ENCODE peak calls at places on chromosome 7, in seven cellular contexts. One of them, this sample, is unnamed.

GRCh38 chr7:115680921-115681320 is 349.6 kb downstream of the TFEC start:
- DNase-seq in GM20000: no peak
- DNase-seq in BJ: no peak
- DNase-seq in breast epithelium: no peak
- DNase-seq in Panc1: no peak
- DNase-seq in LNCaP clone FGC: no peak
- DNase-seq in neural crest cell: no peak
- DNase-seq in this sample: no peak

GRCh38 chr7:47666164-47666862 is 84.4 kb upstream of the TNS3 start:
- DNase-seq in BJ: no peak
- DNase-seq in LNCaP clone FGC: no peak
- DNase-seq in neural crest cell: no peak
- DNase-seq in GM20000: no peak
- DNase-seq in Panc1: no peak
- DNase-seq in breast epithelium: no peak
- DNase-seq in this sample: no peak

GRCh38 chr7:116139007-116139406 is 71.3 kb upstream of the TES start:
- DNase-seq in BJ: no peak
- DNase-seq in LNCaP clone FGC: no peak
- DNase-seq in GM20000: no peak
- DNase-seq in breast epithelium: no peak
- DNase-seq in neural crest cell: peak
- DNase-seq in Panc1: no peak
- DNase-seq in this sample: no peak

GRCh38 chr7:55065079-55065478 is 46.3 kb downstream of the EGFR start:
- DNase-seq in Panc1: peak
- DNase-seq in GM20000: no peak
- DNase-seq in breast epithelium: no peak
- DNase-seq in neural crest cell: no peak
- DNase-seq in BJ: peak
- DNase-seq in LNCaP clone FGC: no peak
- DNase-seq in this sample: no peak

GRCh38 chr7:154484943-154485342 is 432.7 kb downstream of the DPP6 start:
- DNase-seq in BJ: no peak
- DNase-seq in LNCaP clone FGC: no peak
- DNase-seq in breast epithelium: no peak
- DNase-seq in neural crest cell: no peak
- DNase-seq in Panc1: no peak
- DNase-seq in GM20000: no peak
- DNase-seq in this sample: no peak

GRCh38 chr7:132133501-132133900 is 442.8 kb downstream of the PLXNA4 start:
- DNase-seq in Panc1: no peak
- DNase-seq in breast epithelium: no peak
- DNase-seq in GM20000: no peak
- DNase-seq in BJ: no peak
- DNase-seq in neural crest cell: no peak
- DNase-seq in LNCaP clone FGC: no peak
- DNase-seq in this sample: no peak

GRCh38 chr7:32390210-32390609 is 100.0 kb downstream of the LSM5 start:
- DNase-seq in GM20000: no peak
- DNase-seq in LNCaP clone FGC: no peak
- DNase-seq in Panc1: no peak
- DNase-seq in breast epithelium: no peak
- DNase-seq in BJ: no peak
- DNase-seq in neural crest cell: no peak
- DNase-seq in this sample: no peak

GRCh38 chr7:30988346-30989005 is 24.7 kb downstream of the GHRHR start:
- DNase-seq in BJ: no peak
- DNase-seq in LNCaP clone FGC: no peak
- DNase-seq in neural crest cell: no peak
- DNase-seq in Panc1: no peak
- DNase-seq in GM20000: no peak
- DNase-seq in breast epithelium: no peak
- DNase-seq in this sample: no peak

GRCh38 chr7:51253157-51253556 is 63.5 kb downstream of the COBL start:
- DNase-seq in BJ: no peak
- DNase-seq in LNCaP clone FGC: no peak
- DNase-seq in breast epithelium: no peak
- DNase-seq in GM20000: no peak
- DNase-seq in Panc1: no peak
- DNase-seq in neural crest cell: no peak
- DNase-seq in this sample: no peak
- TF ChIP-seq CTCF in BJ: no peak
- TF ChIP-seq CTCF in LNCaP clone FGC: peak
- TF ChIP-seq CTCF in breast epithelium: no peak
- TF ChIP-seq CTCF in GM20000: no peak
- TF ChIP-seq CTCF in Panc1: no peak
- TF ChIP-seq CTCF in neural crest cell: peak
- TF ChIP-seq CTCF in this sample: peak

GRCh38 chr7:49643750-49644149 is 129.7 kb upstream of the VWC2 start:
- DNase-seq in breast epithelium: no peak
- DNase-seq in Panc1: no peak
- DNase-seq in neural crest cell: no peak
- DNase-seq in GM20000: no peak
- DNase-seq in LNCaP clone FGC: no peak
- DNase-seq in BJ: no peak
- DNase-seq in this sample: no peak
- TF ChIP-seq CTCF in breast epithelium: no peak
- TF ChIP-seq CTCF in Panc1: no peak
- TF ChIP-seq CTCF in neural crest cell: no peak
- TF ChIP-seq CTCF in GM20000: no peak
- TF ChIP-seq CTCF in LNCaP clone FGC: no peak
- TF ChIP-seq CTCF in BJ: no peak
- TF ChIP-seq CTCF in this sample: no peak

DNA sequence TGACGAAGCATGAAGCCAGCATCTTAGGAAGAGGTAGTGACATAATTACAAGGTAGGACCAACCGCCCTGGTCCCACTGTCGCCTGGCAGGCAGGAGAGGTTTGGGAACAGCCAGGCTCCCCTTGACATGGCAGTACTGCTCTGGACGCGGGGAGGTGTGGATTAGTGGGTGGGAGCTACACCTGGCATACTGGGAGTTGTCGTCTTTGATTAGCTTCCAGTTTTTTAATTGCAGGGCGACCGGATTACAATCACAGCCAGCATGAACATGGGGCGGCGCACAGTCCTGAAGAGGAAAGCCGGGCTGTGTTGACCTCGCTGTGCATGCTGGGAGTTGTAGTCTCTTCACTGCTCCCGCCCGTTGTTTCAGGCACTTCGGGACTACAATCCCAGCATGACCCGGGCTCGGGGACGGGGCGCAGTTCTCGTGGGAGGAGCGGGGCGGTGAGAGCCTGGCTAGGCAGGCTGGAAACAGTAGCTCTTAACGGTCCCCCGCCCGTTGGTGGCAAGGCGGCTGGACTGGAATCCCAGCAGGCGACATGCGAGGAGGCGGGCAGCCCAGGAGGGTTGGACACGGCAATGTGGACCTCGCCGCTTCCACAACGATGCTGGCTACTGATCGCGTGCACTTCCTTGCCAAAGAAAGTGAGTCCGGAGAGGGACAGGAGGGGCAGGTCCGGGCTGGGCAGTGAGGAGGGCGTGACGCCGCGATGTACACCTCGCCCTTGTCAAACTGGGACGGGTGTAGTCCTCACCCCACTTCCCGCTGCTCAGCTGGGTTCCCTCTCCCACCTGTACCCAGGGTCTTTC is 98.0 kb upstream of the ZNF722 start:
- DNase-seq in GM20000: no peak
- DNase-seq in breast epithelium: peak
- DNase-seq in LNCaP clone FGC: peak
- DNase-seq in neural crest cell: no peak
- DNase-seq in Panc1: peak
- DNase-seq in BJ: no peak
- DNase-seq in this sample: no peak
- TF ChIP-seq CTCF in GM20000: no peak
- TF ChIP-seq CTCF in breast epithelium: no peak
- TF ChIP-seq CTCF in LNCaP clone FGC: no peak
- TF ChIP-seq CTCF in neural crest cell: no peak
- TF ChIP-seq CTCF in Panc1: no peak
- TF ChIP-seq CTCF in BJ: no peak
- TF ChIP-seq CTCF in this sample: no peak

GRCh38 chr7:8363407-8364015 is 69.9 kb upstream of the NXPH1 start:
- DNase-seq in Panc1: no peak
- DNase-seq in GM20000: no peak
- DNase-seq in BJ: no peak
- DNase-seq in LNCaP clone FGC: no peak
- DNase-seq in neural crest cell: no peak
- DNase-seq in breast epithelium: no peak
- DNase-seq in this sample: no peak
- TF ChIP-seq CTCF in Panc1: no peak
- TF ChIP-seq CTCF in GM20000: no peak
- TF ChIP-seq CTCF in BJ: no peak
- TF ChIP-seq CTCF in LNCaP clone FGC: no peak
- TF ChIP-seq CTCF in neural crest cell: no peak
- TF ChIP-seq CTCF in breast epithelium: no peak
- TF ChIP-seq CTCF in this sample: no peak

GRCh38 chr7:28033386-28033785 is 147.2 kb downstream of the JAZF1 start:
- DNase-seq in LNCaP clone FGC: no peak
- DNase-seq in Panc1: no peak
- DNase-seq in breast epithelium: no peak
- DNase-seq in GM20000: no peak
- DNase-seq in BJ: no peak
- DNase-seq in neural crest cell: no peak
- DNase-seq in this sample: no peak
- TF ChIP-seq CTCF in LNCaP clone FGC: no peak
- TF ChIP-seq CTCF in Panc1: no peak
- TF ChIP-seq CTCF in breast epithelium: no peak
- TF ChIP-seq CTCF in GM20000: no peak
- TF ChIP-seq CTCF in BJ: no peak
- TF ChIP-seq CTCF in neural crest cell: no peak
- TF ChIP-seq CTCF in this sample: no peak

GRCh38 chr7:39493929-39494328 is 72.3 kb upstream of the YAE1 start:
- DNase-seq in neural crest cell: no peak
- DNase-seq in LNCaP clone FGC: no peak
- DNase-seq in GM20000: no peak
- DNase-seq in BJ: no peak
- DNase-seq in Panc1: no peak
- DNase-seq in breast epithelium: no peak
- DNase-seq in this sample: no peak
- TF ChIP-seq CTCF in neural crest cell: no peak
- TF ChIP-seq CTCF in LNCaP clone FGC: no peak
- TF ChIP-seq CTCF in GM20000: no peak
- TF ChIP-seq CTCF in BJ: no peak
- TF ChIP-seq CTCF in Panc1: no peak
- TF ChIP-seq CTCF in breast epithelium: no peak
- TF ChIP-seq CTCF in this sample: no peak

GRCh38 chr7:125573131-125573530 is 643.5 kb upstream of the POT1 start:
- DNase-seq in LNCaP clone FGC: peak
- DNase-seq in GM20000: no peak
- DNase-seq in neural crest cell: no peak
- DNase-seq in breast epithelium: no peak
- DNase-seq in BJ: no peak
- DNase-seq in Panc1: no peak
- DNase-seq in this sample: no peak
- TF ChIP-seq CTCF in LNCaP clone FGC: no peak
- TF ChIP-seq CTCF in GM20000: no peak
- TF ChIP-seq CTCF in neural crest cell: no peak
- TF ChIP-seq CTCF in breast epithelium: no peak
- TF ChIP-seq CTCF in BJ: no peak
- TF ChIP-seq CTCF in Panc1: no peak
- TF ChIP-seq CTCF in this sample: no peak

DNA sequence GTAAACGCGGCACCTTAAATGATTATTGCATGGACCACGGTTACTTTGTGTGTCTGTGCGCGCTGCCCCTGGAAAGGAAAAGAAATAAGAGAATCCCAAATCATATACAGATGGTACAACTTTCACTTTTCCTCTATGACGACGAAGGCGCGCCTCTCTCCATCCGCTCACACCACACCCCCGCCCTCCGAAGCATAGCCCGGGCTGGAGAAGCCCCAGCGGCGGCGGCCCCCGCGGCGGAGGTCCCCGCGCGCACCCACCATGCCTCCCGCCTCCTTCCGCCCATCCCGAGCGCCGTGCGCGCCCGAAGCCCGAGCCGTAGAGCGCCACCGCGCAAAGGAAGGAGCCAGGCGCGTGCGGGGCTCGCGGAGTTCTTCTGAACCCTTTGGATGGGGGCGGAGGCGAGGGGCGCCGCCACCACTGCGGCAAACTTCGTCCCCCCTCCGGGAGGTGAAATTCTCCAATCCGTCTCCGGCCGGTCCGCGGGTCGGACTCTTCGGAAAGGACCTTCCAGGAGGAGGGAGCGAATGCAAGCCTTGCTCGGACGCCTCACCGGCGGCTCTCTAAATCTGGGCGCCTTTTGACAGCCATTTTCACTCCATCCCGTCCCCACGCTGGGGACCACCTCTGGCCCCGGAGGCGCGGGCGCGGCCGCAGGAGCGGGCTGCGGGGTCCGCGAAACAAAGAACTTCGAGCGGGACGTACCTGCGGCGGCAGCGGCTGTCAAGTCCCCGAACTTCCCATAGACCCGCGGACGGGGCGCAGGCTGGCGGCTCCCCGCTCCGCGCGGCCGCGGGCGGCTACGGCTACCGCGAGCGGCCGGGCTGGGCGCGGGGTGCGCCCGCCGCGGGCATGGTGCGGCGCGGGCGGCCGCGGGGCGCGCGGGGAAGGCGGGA is 495 bp downstream of the GLI3 start:
- DNase-seq in Panc1: no peak
- DNase-seq in BJ: no peak
- DNase-seq in breast epithelium: no peak
- DNase-seq in neural crest cell: peak
- DNase-seq in GM20000: peak
- DNase-seq in LNCaP clone FGC: no peak
- DNase-seq in this sample: no peak
- TF ChIP-seq CTCF in Panc1: no peak
- TF ChIP-seq CTCF in BJ: no peak
- TF ChIP-seq CTCF in breast epithelium: no peak
- TF ChIP-seq CTCF in neural crest cell: no peak
- TF ChIP-seq CTCF in GM20000: no peak
- TF ChIP-seq CTCF in LNCaP clone FGC: no peak
- TF ChIP-seq CTCF in this sample: peak